ENCODE peak calls at places on chromosomes 13 and 19, in six cellular contexts. K is fibroblast of lung; B is uterus; Z is CD8-positive, alpha-beta T cell; X is brain microvascular endothelial cell; A is choroid plexus epithelial cell. V is an unnamed sample.

GRCh38 chr13:101751488-101751887 is 299.0 kb downstream of the ITGBL1 start:
- DNase-seq in K (peak; percentile 98), B (no peak), Z (no peak), X (peak; percentile 61), A (peak; percentile 99), V (peak; percentile 70)

GRCh38 chr19:48297975-48298374 is 27.4 kb upstream of the EMP3 start:
- DNase-seq in K (no peak), B (no peak), Z (no peak), X (no peak), A (no peak), V (no peak)

GRCh38 chr19:29645911-29646310 is 19.4 kb upstream of the PLEKHF1 start:
- DNase-seq in K (peak; percentile 61), B (no peak), Z (no peak), X (peak; percentile 18), A (peak; percentile 55), V (peak; percentile 15)

GRCh38 chr19:4444765-4445741 is 12.5 kb downstream of the UBXN6 start:
- DNase-seq in K (peak; percentile 47), B (no peak), Z (no peak), X (no peak), A (peak; percentile 52), V (no peak)

GRCh38 chr13:28089065-28089464 is 11.3 kb downstream of the FLT3 start:
- DNase-seq in K (no peak), B (no peak), Z (no peak), X (no peak), A (no peak), V (no peak)

GRCh38 chr13:48562296-48563066 is 29.6 kb upstream of the RCBTB2 start:
- DNase-seq in K (no peak), B (no peak), Z (peak; percentile 72), X (no peak), A (no peak), V (no peak)

GRCh38 chr13:103895835-103896520 is 829.8 kb upstream of the SLC10A2 start:
- DNase-seq in K (no peak), B (no peak), Z (no peak), X (no peak), A (no peak), V (no peak)

GRCh38 chr19:41951686-41952172 is 7.4 kb downstream of the RABAC1 start:
- DNase-seq in K (peak; percentile 66), B (peak; percentile 74), Z (peak; percentile 81), X (peak; percentile 46), A (peak; percentile 76), V (peak; percentile 63)

GRCh38 chr19:584240-585001 is 5.3 kb upstream of the HCN2 start:
- DNase-seq in K (peak; percentile 39), B (no peak), Z (peak; percentile 64), X (no peak), A (peak; percentile 58), V (peak; percentile 47)

GRCh38 chr19:48398329-48399235 is 5.1 kb downstream of the GRIN2D start:
- DNase-seq in K (peak; percentile 79), B (no peak), Z (peak; percentile 89), X (peak; percentile 63), A (peak; percentile 94), V (peak; percentile 86)

GRCh38 chr13:66835040-66835628 is 395.0 kb downstream of the PCDH9 start:
- DNase-seq in K (peak; percentile 58), B (peak; percentile 28), Z (no peak), X (peak; percentile 39), A (peak; percentile 82), V (peak; percentile 67)

GRCh38 chr13:101925731-101926130 is 473.3 kb downstream of the ITGBL1 start:
- DNase-seq in K (no peak), B (no peak), Z (no peak), X (no peak), A (no peak), V (no peak)

GRCh38 chr13:43804461-43805070 is 17.8 kb upstream of the ENOX1 start:
- DNase-seq in K (peak; percentile 86), B (no peak), Z (no peak), X (peak; percentile 76), A (peak; percentile 84), V (peak; percentile 88)

GRCh38 chr13:111668451-111668850 is 348.0 kb downstream of the TEX29 start:
- DNase-seq in K (no peak), B (no peak), Z (no peak), X (no peak), A (no peak), V (no peak)

GRCh38 chr13:103358245-103358932 is 292.2 kb upstream of the SLC10A2 start:
- DNase-seq in K (no peak), B (no peak), Z (no peak), X (no peak), A (no peak), V (no peak)

GRCh38 chr19:46716013-46716671 is 772 bp downstream of the PRKD2 start:
- DNase-seq in K (no peak), B (no peak), Z (no peak), X (no peak), A (no peak), V (no peak)

GRCh38 chr19:46976845-46977320 is 42.8 kb upstream of the NPAS1 start:
- DNase-seq in K (peak; percentile 49), B (no peak), Z (no peak), X (peak; percentile 81), A (peak; percentile 65), V (peak; percentile 57)

GRCh38 chr13:98112456-98112855 is 30.4 kb upstream of the FARP1 start:
- DNase-seq in K (no peak), B (no peak), Z (no peak), X (no peak), A (no peak), V (no peak)

GRCh38 chr13:105908581-105908980 is 626.9 kb downstream of the EFNB2 start:
- DNase-seq in K (no peak), B (no peak), Z (no peak), X (peak; percentile 30), A (no peak), V (peak; percentile 52)

GRCh38 chr19:49938662-49939061 is 9.4 kb upstream of the NUP62 start:
- DNase-seq in K (no peak), B (no peak), Z (no peak), X (no peak), A (no peak), V (no peak)

GRCh38 chr19:49936549-49936948 is 7.2 kb upstream of the NUP62 start:
- DNase-seq in K (no peak), B (no peak), Z (no peak), X (no peak), A (no peak), V (no peak)

GRCh38 chr19:49940482-49940791 is 11.1 kb upstream of the NUP62 start:
- DNase-seq in K (no peak), B (no peak), Z (no peak), X (no peak), A (no peak), V (no peak)

DNA sequence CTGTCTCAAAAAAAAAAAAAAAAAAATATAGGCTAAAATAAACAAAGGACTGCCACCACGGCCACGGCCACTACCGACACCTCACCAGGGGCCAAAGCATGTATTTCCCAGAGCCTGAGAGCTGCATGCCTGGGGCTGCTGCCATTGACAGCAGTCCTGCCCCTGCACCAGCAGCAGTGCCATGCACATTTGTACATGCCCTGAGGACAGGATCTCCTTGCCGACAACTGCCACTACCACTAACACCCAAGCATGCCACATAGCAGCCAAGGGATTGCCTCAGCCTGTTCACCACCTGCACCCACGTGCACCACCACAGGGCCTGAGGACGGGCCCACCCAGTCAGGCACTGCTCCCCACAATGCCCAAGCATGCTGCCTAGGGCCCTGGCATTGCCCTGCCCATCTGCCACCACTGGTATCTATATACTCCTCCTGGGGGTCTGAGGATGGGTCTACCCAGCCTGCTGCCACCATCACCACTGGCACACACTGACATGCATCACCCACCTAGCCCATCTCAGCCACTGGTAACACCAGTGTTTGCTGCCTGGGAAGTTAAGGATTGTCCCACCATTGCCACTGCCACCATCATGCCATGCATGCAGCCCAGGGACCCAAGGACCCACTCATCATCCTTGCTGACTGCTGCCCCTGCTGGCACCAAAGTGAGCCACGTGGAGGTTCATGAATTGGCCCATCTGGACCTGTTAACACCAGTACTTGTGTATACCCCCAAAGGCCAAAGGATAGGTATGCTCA is 10.6 kb upstream of the NUP62 start:
- DNase-seq in K (no peak), B (no peak), Z (no peak), X (no peak), A (no peak), V (no peak)
- TF ChIP-seq CTCF in K (no peak), B (no peak), Z (no peak), X (no peak), A (peak; percentile 29), V (no peak)

GRCh38 chr19:55645512-55645881 is 2.0 kb downstream of the ZNF581 start:
- DNase-seq in K (no peak), B (no peak), Z (no peak), X (no peak), A (no peak), V (no peak)
- H3K4me3 ChIP-seq in K (no peak overlapping the region), B (no peak overlapping the region), Z (no peak overlapping the region), X (no peak overlapping the region), A (no peak overlapping the region), V (no peak overlapping the region)

DNA sequence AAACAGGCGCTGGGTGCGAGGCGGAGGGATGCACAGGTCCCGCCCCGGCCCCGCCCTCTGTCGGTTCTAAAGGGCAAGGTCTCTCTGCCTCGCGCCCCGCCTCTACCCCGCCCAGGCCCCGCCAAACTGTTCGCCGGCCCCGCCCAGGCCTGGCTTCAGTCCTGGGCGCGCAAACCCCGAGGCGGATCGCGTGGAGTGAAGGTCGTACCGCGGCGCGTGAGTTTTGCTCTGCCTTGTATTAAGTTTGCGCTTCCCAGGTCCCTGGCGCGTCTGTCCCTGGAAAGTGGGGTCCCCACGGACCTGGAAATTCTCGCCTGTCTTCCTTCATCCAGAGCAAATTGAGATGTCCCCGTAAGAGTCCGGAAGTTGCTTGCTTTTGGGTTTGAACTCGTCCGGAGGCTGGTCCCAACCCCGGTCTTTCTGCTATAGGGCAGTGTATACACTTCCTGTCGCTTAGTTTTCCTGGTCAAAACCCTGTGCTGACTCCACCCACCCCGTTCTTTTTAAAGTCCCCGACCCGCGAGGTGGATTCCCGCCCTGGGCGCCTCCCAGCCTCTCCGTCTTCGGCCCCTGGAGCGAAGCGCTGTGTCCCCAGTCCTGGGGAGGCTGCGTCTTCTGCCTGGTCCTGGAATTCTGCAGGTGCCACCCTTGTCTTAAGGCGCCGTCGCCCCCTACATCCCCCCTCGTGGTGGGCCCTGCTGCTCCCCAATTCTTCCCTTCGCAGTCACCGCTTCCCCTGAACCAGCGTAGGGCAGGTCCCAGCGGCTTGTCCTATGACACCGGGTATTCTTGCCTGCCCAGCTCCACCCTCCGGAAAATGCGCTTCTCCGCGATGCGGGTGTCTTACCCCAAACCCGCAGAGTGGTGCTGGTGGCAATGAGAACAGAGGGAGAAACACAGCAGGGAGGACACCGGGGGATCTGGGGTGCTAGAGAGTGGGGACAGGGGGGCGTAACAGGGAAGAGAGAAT is 8.6 kb downstream of the ZNF808 start:
- DNase-seq in K (peak; percentile 71), B (peak; percentile 89), Z (peak; percentile 94), X (peak; percentile 66), A (peak; percentile 76), V (peak; percentile 82)
- TF ChIP-seq CTCF in K (peak; percentile 7), B (no peak), Z (peak; percentile 19), X (peak; percentile 19), A (peak; percentile 31), V (peak; percentile 6)

DNA sequence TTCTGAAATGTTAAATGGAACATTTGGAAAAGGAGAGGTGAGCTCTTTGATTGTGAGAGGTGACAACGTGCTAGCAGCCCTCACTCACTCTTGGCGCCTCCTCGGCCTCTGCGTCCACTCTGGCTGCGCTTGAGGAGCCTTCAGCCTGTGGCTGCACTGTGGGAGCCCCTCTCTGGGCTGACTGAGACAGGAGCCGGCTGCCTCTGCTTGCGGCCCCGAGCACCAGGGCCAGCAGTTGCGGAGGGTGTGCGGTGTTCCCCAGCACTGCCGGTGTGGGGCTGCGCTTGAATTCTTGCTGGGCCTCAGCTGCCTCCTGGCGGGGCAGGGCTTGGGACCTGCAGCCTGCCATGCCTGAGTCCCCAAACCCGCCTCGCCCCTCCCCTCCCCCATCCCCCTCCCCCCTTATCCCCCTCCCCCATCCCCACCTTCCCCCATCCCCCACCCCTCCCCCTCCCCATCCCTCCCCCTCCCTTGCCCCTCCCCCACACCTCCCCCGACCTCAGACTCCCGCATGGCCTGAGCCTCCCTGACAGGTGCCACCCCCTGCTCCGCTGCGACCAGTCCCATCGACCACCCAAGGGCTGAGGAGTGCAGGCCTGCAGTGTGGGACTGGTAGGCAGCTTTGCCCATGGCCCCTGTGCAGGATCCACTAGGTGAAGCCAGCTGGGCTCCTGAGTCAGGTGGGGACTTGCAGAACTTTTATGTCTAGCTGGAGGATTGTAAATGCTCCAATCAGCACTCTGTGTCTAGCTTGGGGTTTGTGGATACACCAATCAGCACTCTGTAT is 411.0 kb downstream of the OLFM4 start:
- DNase-seq in K (no peak), B (no peak), Z (no peak), X (no peak), A (no peak), V (no peak)
- H3K4me3 ChIP-seq in K (no peak overlapping the region), B (no peak overlapping the region), Z (no peak overlapping the region), X (no peak overlapping the region), A (no peak overlapping the region), V (no peak overlapping the region)